ENCODE peak calls at places on chromosomes 1 and 21, in six cellular contexts. J, H, M, S, G and D are unnamed samples.

GRCh38 chr1:248670003-248670402 is 14.7 kb upstream of the OR2T27 start:
- DNase-seq in J (peak), H (no peak), M (no peak), S (peak), G (peak), D (no peak)

GRCh38 chr1:46137901-46138300 is 5.5 kb upstream of the PIK3R3 start:
- DNase-seq in J (peak), H (no peak), M (peak), S (no peak), G (no peak), D (no peak)

GRCh38 chr21:26849428-26850115 is 4.4 kb upstream of the ADAMTS1 start:
- DNase-seq in J (peak), H (no peak), M (no peak), S (peak), G (peak), D (no peak)

GRCh38 chr1:224769987-224770693 is 154.0 kb downstream of the CNIH3 start:
- DNase-seq in J (peak), H (no peak), M (peak), S (no peak), G (peak), D (no peak)

GRCh38 chr1:85229574-85230097 is 28.8 kb upstream of the SYDE2 start:
- DNase-seq in J (no peak), H (no peak), M (no peak), S (no peak), G (no peak), D (no peak)

GRCh38 chr1:64801851-64802523 is 57.1 kb downstream of the RAVER2 start:
- DNase-seq in J (no peak), H (no peak), M (no peak), S (no peak), G (no peak), D (no peak)

GRCh38 chr21:29376556-29376955 is 77.8 kb downstream of the BACH1 start:
- DNase-seq in J (peak), H (peak), M (peak), S (peak), G (no peak), D (no peak)

GRCh38 chr21:34807881-34808568 is 139.2 kb downstream of the CLIC6 start:
- DNase-seq in J (peak), H (peak), M (peak), S (peak), G (peak), D (no peak)

GRCh38 chr1:247639381-247639981 is 34.1 kb downstream of the OR2G3 start:
- DNase-seq in J (no peak), H (peak), M (peak), S (no peak), G (no peak), D (peak)

GRCh38 chr1:179831852-179832699 is 45.5 kb downstream of the TOR1AIP2 start:
- DNase-seq in J (peak), H (no peak), M (no peak), S (no peak), G (no peak), D (no peak)

GRCh38 chr1:110556471-110556807 is 37.5 kb upstream of the KCNA10 start:
- DNase-seq in J (no peak), H (no peak), M (no peak), S (no peak), G (no peak), D (no peak)

GRCh38 chr1:233735847-233736246 is 121.9 kb downstream of the KCNK1 start:
- DNase-seq in J (no peak), H (no peak), M (no peak), S (no peak), G (no peak), D (no peak)

GRCh38 chr1:29575277-29575676 is 339.0 kb downstream of the PTPRU start:
- DNase-seq in J (no peak), H (no peak), M (no peak), S (no peak), G (no peak), D (no peak)

GRCh38 chr1:55481634-55482033 is 266.5 kb upstream of the USP24 start:
- DNase-seq in J (no peak), H (no peak), M (no peak), S (no peak), G (no peak), D (no peak)

GRCh38 chr1:147105909-147106308 is 66.4 kb downstream of the PRKAB2 start:
- DNase-seq in J (no peak), H (no peak), M (no peak), S (no peak), G (no peak), D (no peak)

GRCh38 chr21:29258626-29259335 is 39.9 kb upstream of the BACH1 start:
- DNase-seq in J (peak), H (no peak), M (peak), S (no peak), G (peak), D (no peak)

GRCh38 chr1:212488436-212489283 is 55.9 kb downstream of the NENF start:
- DNase-seq in J (peak), H (no peak), M (no peak), S (no peak), G (peak), D (no peak)